ENCODE peak calls at places on chromosomes 3 and 15, in five cellular contexts. One of them, this sample, is unnamed.

GRCh38 chr3:70854108-70854507 is 541.7 kb upstream of the MDFIC2 start:
- DNase-seq in posterior vena cava: no peak
- DNase-seq in left colon: no peak
- DNase-seq in sigmoid colon: no peak
- DNase-seq in AG20443: no peak
- DNase-seq in this sample: no peak

GRCh38 chr3:127670229-127670559 is 2.6 kb upstream of the ABTB1 start:
- DNase-seq in posterior vena cava: no peak
- DNase-seq in left colon: no peak
- DNase-seq in sigmoid colon: no peak
- DNase-seq in AG20443: no peak
- DNase-seq in this sample: no peak

GRCh38 chr15:60328852-60329443 is 68.8 kb downstream of the ANXA2 start:
- DNase-seq in posterior vena cava: no peak
- DNase-seq in left colon: peak
- DNase-seq in sigmoid colon: no peak
- DNase-seq in AG20443: peak
- DNase-seq in this sample: no peak

GRCh38 chr3:72661115-72661457 is 187.2 kb downstream of the SHQ1 start:
- DNase-seq in posterior vena cava: no peak
- DNase-seq in left colon: peak
- DNase-seq in sigmoid colon: peak
- DNase-seq in AG20443: peak
- DNase-seq in this sample: no peak

GRCh38 chr15:27530994-27531393 is 560.0 kb downstream of the GABRG3 start:
- DNase-seq in posterior vena cava: no peak
- DNase-seq in left colon: no peak
- DNase-seq in sigmoid colon: no peak
- DNase-seq in AG20443: no peak
- DNase-seq in this sample: no peak

GRCh38 chr3:157544501-157545139 is 41.4 kb upstream of the VEPH1 start:
- DNase-seq in posterior vena cava: no peak
- DNase-seq in left colon: no peak
- DNase-seq in sigmoid colon: no peak
- DNase-seq in AG20443: peak
- DNase-seq in this sample: no peak

GRCh38 chr3:153252963-153253362 is 90.9 kb downstream of the RAP2B start:
- DNase-seq in posterior vena cava: no peak
- DNase-seq in left colon: no peak
- DNase-seq in sigmoid colon: no peak
- DNase-seq in AG20443: no peak
- DNase-seq in this sample: no peak

GRCh38 chr3:55518451-55518850 is 31.3 kb upstream of the WNT5A start:
- DNase-seq in posterior vena cava: no peak
- DNase-seq in left colon: no peak
- DNase-seq in sigmoid colon: no peak
- DNase-seq in AG20443: no peak
- DNase-seq in this sample: no peak

GRCh38 chr15:78668987-78669386 is 28.0 kb upstream of the CHRNB4 start:
- DNase-seq in posterior vena cava: peak
- DNase-seq in left colon: no peak
- DNase-seq in sigmoid colon: no peak
- DNase-seq in AG20443: no peak
- DNase-seq in this sample: no peak

GRCh38 chr3:120173056-120173675 is 78.9 kb upstream of the GSK3B start:
- DNase-seq in posterior vena cava: no peak
- DNase-seq in left colon: no peak
- DNase-seq in sigmoid colon: no peak
- DNase-seq in AG20443: no peak
- DNase-seq in this sample: no peak